ENCODE peak calls at places on chromosome 11, in nine cellular contexts. T is esophagus squamous epithelium, H is body of pancreas, W is Peyer's patch, E is tibial nerve, J is HCT116, I is prostate gland, M is K562, V is breast epithelium. S is an unnamed sample.

GRCh38 chr11:80782135-80782885 is 1341.5 kb upstream of the TENM4 start:
- DNase-seq in H (no peak), V (no peak), T (no peak), I (peak; percentile 55), W (no peak), E (no peak), J (no peak), M (no peak), S (no peak)

GRCh38 chr11:81569999-81570398 is 1163.7 kb downstream of the FAM181B start:
- DNase-seq in I (no peak), V (no peak), H (no peak), J (no peak), T (no peak), M (no peak), E (no peak), W (no peak), S (no peak)

GRCh38 chr11:71316701-71317100 is 64.3 kb upstream of the SHANK2 start:
- DNase-seq in E (no peak), V (no peak), H (no peak), I (no peak), W (no peak), T (no peak), J (no peak), M (no peak), S (no peak)

GRCh38 chr11:2521081-2521480 is 76.3 kb downstream of the KCNQ1 start:
- DNase-seq in W (peak; percentile 37), H (peak; percentile 8), M (no peak), E (peak; percentile 9), V (peak; percentile 8), T (no peak), I (no peak), J (no peak), S (no peak)

GRCh38 chr11:27997344-27997743 is 110.6 kb downstream of the KIF18A start:
- DNase-seq in I (no peak), H (no peak), M (no peak), W (no peak), T (no peak), V (no peak), E (no peak), J (no peak), S (no peak)

GRCh38 chr11:2899080-2899783 is 13.7 kb upstream of the CDKN1C start:
- DNase-seq in M (no peak), T (no peak), V (peak; percentile 86), E (no peak), J (no peak), W (no peak), I (peak; percentile 60), H (no peak), S (no peak)

GRCh38 chr11:78562398-78562797 is 12.3 kb downstream of the NARS2 start:
- DNase-seq in W (no peak), M (no peak), H (no peak), V (no peak), T (no peak), J (no peak), E (no peak), I (no peak), S (peak; percentile 12)

GRCh38 chr11:116993599-116993998 is 104.6 kb downstream of the SIK3 start:
- DNase-seq in H (no peak), W (no peak), T (no peak), J (no peak), V (no peak), M (no peak), E (no peak), I (no peak), S (no peak)

GRCh38 chr11:34267440-34267839 is 90.4 kb downstream of the ABTB2 start:
- DNase-seq in H (no peak), M (no peak), W (no peak), V (no peak), E (no peak), I (no peak), T (no peak), J (no peak), S (no peak)

GRCh38 chr11:114180301-114181055 is 115.7 kb upstream of the NNMT start:
- DNase-seq in W (peak; percentile 85), T (no peak), H (peak; percentile 81), I (peak; percentile 63), M (no peak), J (no peak), V (peak; percentile 49), E (no peak), S (no peak)

GRCh38 chr11:35158371-35159081 is 19.6 kb downstream of the CD44 start:
- DNase-seq in V (peak; percentile 68), M (no peak), J (no peak), T (no peak), W (peak; percentile 51), I (peak; percentile 84), H (no peak), E (no peak), S (no peak)

GRCh38 chr11:100328626-100329340 is 358.3 kb upstream of the ARHGAP42 start:
- DNase-seq in I (no peak), V (no peak), H (no peak), T (no peak), J (no peak), M (no peak), W (no peak), E (no peak), S (no peak)

GRCh38 chr11:130861902-130862552 is 54.3 kb downstream of the SNX19 start:
- DNase-seq in I (peak; percentile 86), H (peak; percentile 92), J (peak; percentile 90), V (peak; percentile 87), W (peak; percentile 96), T (peak; percentile 49), M (peak; percentile 94), E (peak; percentile 92), S (peak; percentile 42)

GRCh38 chr11:79594839-79595238 is 154.0 kb upstream of the TENM4 start:
- DNase-seq in T (no peak), M (no peak), H (no peak), V (no peak), W (no peak), I (no peak), J (no peak), E (no peak), S (no peak)

GRCh38 chr11:65503606-65503922 is 4.7 kb downstream of the MALAT1 start:
- DNase-seq in H (no peak), T (no peak), M (peak; percentile 44), I (no peak), J (no peak), V (no peak), W (no peak), E (no peak), S (no peak)

GRCh38 chr11:133999355-133999754 is 42.6 kb upstream of the IGSF9B start:
- DNase-seq in M (peak; percentile 8), J (no peak), E (no peak), H (no peak), V (no peak), W (no peak), T (no peak), I (no peak), S (no peak)

GRCh38 chr11:72896431-72896830 is 82.2 kb downstream of the ATG16L2 start:
- DNase-seq in J (no peak), M (no peak), V (no peak), W (no peak), I (no peak), E (no peak), T (no peak), H (no peak), S (no peak)

GRCh38 chr11:99260696-99261095 is 239.9 kb downstream of the CNTN5 start:
- DNase-seq in J (no peak), M (no peak), W (no peak), V (no peak), I (no peak), T (no peak), E (no peak), H (no peak), S (no peak)

GRCh38 chr11:11988099-11988651 is 20.3 kb downstream of the DKK3 start:
- DNase-seq in W (no peak), T (no peak), M (no peak), J (no peak), E (no peak), H (no peak), V (no peak), I (no peak), S (no peak)

GRCh38 chr11:133864756-133865155 is 19.4 kb upstream of the SPATA19 start:
- DNase-seq in M (no peak), V (no peak), H (no peak), J (no peak), I (no peak), W (no peak), T (no peak), E (no peak), S (no peak)

GRCh38 chr11:122995526-122995925 is 13.9 kb upstream of the BSX start:
- DNase-seq in M (no peak), J (no peak), I (no peak), T (no peak), V (no peak), E (no peak), H (no peak), W (no peak), S (no peak)

GRCh38 chr11:6258141-6258540 is 1.5 kb upstream of the CCKBR start:
- DNase-seq in V (no peak), E (no peak), H (no peak), T (no peak), W (no peak), J (no peak), I (no peak), M (no peak), S (no peak)
- TF ChIP-seq POLR2A in V (no peak), E (no peak), H (no peak), T (no peak), W (no peak), J (no peak), I (no peak), M (no peak), S (no peak)

GRCh38 chr11:124041254-124041653 is at the start of gene OR10G7:
- DNase-seq in M (no peak), T (no peak), I (no peak), J (no peak), V (no peak), E (no peak), H (no peak), W (no peak), S (no peak)
- TF ChIP-seq POLR2A in M (no peak), T (no peak), I (no peak), J (no peak), V (no peak), E (no peak), H (no peak), W (no peak), S (no peak)

GRCh38 chr11:108498046-108498815 is at the start of gene POGLUT3:
- DNase-seq in W (peak; percentile 68), M (peak; percentile 81), E (no peak), T (no peak), I (peak; percentile 29), V (no peak), J (no peak), H (peak; percentile 59), S (peak; percentile 45)
- TF ChIP-seq POLR2A in W (no peak), M (no peak), E (no peak), T (peak; percentile 17), I (no peak), V (no peak), J (peak; percentile 49), H (no peak), S (peak; percentile 22)

DNA sequence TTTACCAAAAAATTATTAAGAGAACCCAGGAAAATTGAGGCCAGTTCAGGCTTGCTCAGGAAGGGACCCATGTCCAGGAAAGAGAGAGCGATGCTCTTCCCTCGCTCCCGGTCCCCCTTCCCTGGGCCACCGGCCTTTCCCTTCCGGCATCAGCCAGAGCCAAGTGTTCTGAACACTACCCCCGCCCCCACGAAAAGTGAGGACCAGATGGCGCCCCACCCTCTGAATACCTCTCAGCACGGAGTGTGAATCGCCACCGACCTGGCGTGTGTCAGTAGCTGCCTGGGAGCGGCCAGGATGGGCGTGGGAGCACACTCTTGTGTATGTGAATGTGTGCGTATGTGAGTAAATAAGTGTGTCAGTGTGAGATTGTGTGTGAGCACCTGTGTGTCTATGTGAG is 20.2 kb downstream of the RPS6KA4 start:
- DNase-seq in T (no peak), V (no peak), M (no peak), E (no peak), I (no peak), H (no peak), W (no peak), J (no peak), S (no peak)
- TF ChIP-seq POLR2A in T (no peak), V (no peak), M (no peak), E (no peak), I (no peak), H (no peak), W (no peak), J (no peak), S (no peak)